ENCODE peak calls at places on chromosomes 3 and 15, in seven cellular contexts. A is right atrium auricular region, Y is cardiac muscle cell, U is dorsolateral prefrontal cortex, F is NB4, V is left ventricle myocardium inferior, N is AG10803. X is an unnamed sample.

GRCh38 chr3:129228891-129229585 is 20.4 kb upstream of the COPG1 start:
- DNase-seq in A (no peak), Y (no peak), U (no peak), F (peak), V (peak), N (peak), X (no peak)

GRCh38 chr3:61863579-61863978 is 302.2 kb downstream of the PTPRG start:
- DNase-seq in A (no peak), Y (no peak), U (no peak), F (no peak), V (no peak), N (no peak), X (no peak)

GRCh38 chr3:120100711-120101110 is 6.5 kb upstream of the GSK3B start:
- DNase-seq in A (no peak), Y (no peak), U (no peak), F (no peak), V (no peak), N (peak), X (no peak)

GRCh38 chr3:29100292-29100691 is 180.6 kb upstream of the RBMS3 start:
- DNase-seq in A (no peak), Y (no peak), U (no peak), F (no peak), V (no peak), N (no peak), X (no peak)

GRCh38 chr3:193971268-193971751 is 164.6 kb upstream of the HES1 start:
- DNase-seq in A (no peak), Y (no peak), U (no peak), F (no peak), V (no peak), N (peak), X (no peak)

GRCh38 chr3:126956866-126957650 is 25.9 kb upstream of the PLXNA1 start:
- DNase-seq in A (no peak), Y (no peak), U (peak), F (no peak), V (peak), N (no peak), X (peak)

GRCh38 chr3:30768703-30769550 is 125.5 kb downstream of the GADL1 start:
- DNase-seq in A (peak), Y (peak), U (peak), F (peak), V (peak), N (peak), X (peak)

GRCh38 chr3:150146891-150147761 is 176.4 kb upstream of the PFN2 start:
- DNase-seq in A (no peak), Y (no peak), U (no peak), F (peak), V (no peak), N (peak), X (no peak)

GRCh38 chr3:124221286-124221821 is 229.4 kb upstream of the ROPN1 start:
- DNase-seq in A (no peak), Y (no peak), U (no peak), F (no peak), V (no peak), N (peak), X (no peak)

GRCh38 chr15:84821501-84822021 is 4.4 kb downstream of the ALPK3 start:
- DNase-seq in A (no peak), Y (no peak), U (no peak), F (peak), V (no peak), N (no peak), X (no peak)

GRCh38 chr3:14867936-14868570 is 49.3 kb downstream of the FGD5 start:
- DNase-seq in A (no peak), Y (no peak), U (no peak), F (no peak), V (no peak), N (no peak), X (no peak)

GRCh38 chr15:98647026-98647773 is 1.1 kb upstream of the IGF1R start:
- DNase-seq in A (no peak), Y (peak), U (peak), F (peak), V (peak), N (peak), X (peak)

GRCh38 chr15:82044373-82045178 is 1.2 kb downstream of the MEX3B start:
- DNase-seq in A (peak), Y (peak), U (peak), F (peak), V (peak), N (peak), X (peak)

GRCh38 chr3:195178124-195178910 is 92.6 kb downstream of the XXYLT1 start:
- DNase-seq in A (no peak), Y (no peak), U (no peak), F (no peak), V (peak), N (no peak), X (no peak)

GRCh38 chr3:130276203-130276803 is 69.2 kb upstream of the COL6A5 start:
- DNase-seq in A (no peak), Y (peak), U (no peak), F (peak), V (no peak), N (peak), X (no peak)

GRCh38 chr3:145899229-145899628 is 261.8 kb downstream of the PLOD2 start:
- DNase-seq in A (no peak), Y (no peak), U (no peak), F (no peak), V (no peak), N (no peak), X (no peak)

GRCh38 chr15:101092186-101092866 is 159.5 kb downstream of the CHSY1 start:
- DNase-seq in A (no peak), Y (no peak), U (no peak), F (no peak), V (no peak), N (peak), X (no peak)

GRCh38 chr15:72271895-72272212 is 500 bp downstream of the PARP6 start:
- DNase-seq in A (peak), Y (peak), U (no peak), F (peak), V (no peak), N (peak), X (no peak)

GRCh38 chr15:55247766-55248427 is 41.7 kb downstream of the RAB27A start:
- DNase-seq in A (no peak), Y (no peak), U (no peak), F (peak), V (no peak), N (no peak), X (no peak)

GRCh38 chr3:146130881-146131371 is 30.1 kb downstream of the PLOD2 start:
- DNase-seq in A (no peak), Y (no peak), U (no peak), F (no peak), V (no peak), N (peak), X (no peak)

GRCh38 chr15:25693321-25694237 is 169.5 kb downstream of the ATP10A start:
- DNase-seq in A (no peak), Y (peak), U (no peak), F (peak), V (peak), N (peak), X (peak)

GRCh38 chr3:133965033-133965570 is 64.6 kb downstream of the SLCO2A1 start:
- DNase-seq in A (no peak), Y (no peak), U (no peak), F (peak), V (no peak), N (peak), X (no peak)

GRCh38 chr3:133962879-133963278 is 66.8 kb downstream of the SLCO2A1 start:
- DNase-seq in A (no peak), Y (no peak), U (no peak), F (peak), V (no peak), N (peak), X (no peak)

GRCh38 chr3:133965906-133966305 is 63.8 kb downstream of the SLCO2A1 start:
- DNase-seq in A (no peak), Y (no peak), U (no peak), F (peak), V (no peak), N (no peak), X (no peak)

GRCh38 chr3:133963657-133964396 is 65.9 kb downstream of the SLCO2A1 start:
- DNase-seq in A (no peak), Y (no peak), U (no peak), F (peak), V (no peak), N (no peak), X (no peak)

GRCh38 chr3:133964547-133964946 is 65.2 kb downstream of the SLCO2A1 start:
- DNase-seq in A (no peak), Y (no peak), U (no peak), F (peak), V (no peak), N (no peak), X (no peak)
- TF ChIP-seq CTCF in A (no peak), Y (no peak), U (no peak), F (peak), V (no peak), N (peak), X (no peak)

DNA sequence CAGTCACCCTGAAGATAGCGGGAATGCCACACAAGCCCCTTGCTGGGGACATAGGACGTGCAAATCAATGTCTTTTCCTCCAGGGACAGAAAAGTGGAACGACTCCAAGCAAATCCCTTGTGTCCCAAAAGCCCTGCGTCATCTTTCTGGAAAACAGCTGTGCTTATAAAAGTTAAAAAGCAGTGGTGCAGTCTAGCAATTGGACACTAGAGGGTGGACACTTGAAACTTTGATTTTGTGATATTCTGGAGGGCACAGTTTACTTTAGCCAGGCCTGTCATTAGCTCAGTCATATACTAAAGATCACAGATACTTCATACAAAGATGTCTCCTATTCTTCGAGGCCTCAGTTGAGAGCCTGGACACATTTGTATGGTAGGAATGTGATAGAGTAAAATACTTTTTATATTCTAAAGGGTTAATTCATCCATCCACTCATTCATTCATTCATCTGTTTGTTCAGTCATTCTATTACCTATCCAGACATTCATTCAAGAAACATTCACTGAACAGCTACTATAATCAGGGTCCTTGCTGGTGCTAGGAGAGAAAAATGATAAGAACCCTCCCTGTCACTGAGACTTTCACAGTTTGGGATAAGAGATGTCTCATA is 63.8 kb upstream of the ANKRD34C start:
- DNase-seq in A (no peak), Y (peak), U (no peak), F (no peak), V (no peak), N (peak), X (no peak)
- TF ChIP-seq CTCF in A (peak), Y (peak), U (peak), F (peak), V (peak), N (peak), X (peak)

GRCh38 chr3:133583396-133583795 is 9.9 kb downstream of the CDV3 start:
- DNase-seq in A (no peak), Y (no peak), U (no peak), F (no peak), V (no peak), N (no peak), X (no peak)

GRCh38 chr3:133576169-133576568 is 2.7 kb downstream of the CDV3 start:
- DNase-seq in A (peak), Y (no peak), U (no peak), F (no peak), V (no peak), N (no peak), X (no peak)

GRCh38 chr3:133574260-133574881 is 885 bp downstream of the CDV3 start:
- DNase-seq in A (peak), Y (peak), U (peak), F (peak), V (peak), N (peak), X (peak)

GRCh38 chr3:133575121-133575520 is 1.6 kb downstream of the CDV3 start:
- DNase-seq in A (no peak), Y (no peak), U (no peak), F (peak), V (no peak), N (no peak), X (no peak)

DNA sequence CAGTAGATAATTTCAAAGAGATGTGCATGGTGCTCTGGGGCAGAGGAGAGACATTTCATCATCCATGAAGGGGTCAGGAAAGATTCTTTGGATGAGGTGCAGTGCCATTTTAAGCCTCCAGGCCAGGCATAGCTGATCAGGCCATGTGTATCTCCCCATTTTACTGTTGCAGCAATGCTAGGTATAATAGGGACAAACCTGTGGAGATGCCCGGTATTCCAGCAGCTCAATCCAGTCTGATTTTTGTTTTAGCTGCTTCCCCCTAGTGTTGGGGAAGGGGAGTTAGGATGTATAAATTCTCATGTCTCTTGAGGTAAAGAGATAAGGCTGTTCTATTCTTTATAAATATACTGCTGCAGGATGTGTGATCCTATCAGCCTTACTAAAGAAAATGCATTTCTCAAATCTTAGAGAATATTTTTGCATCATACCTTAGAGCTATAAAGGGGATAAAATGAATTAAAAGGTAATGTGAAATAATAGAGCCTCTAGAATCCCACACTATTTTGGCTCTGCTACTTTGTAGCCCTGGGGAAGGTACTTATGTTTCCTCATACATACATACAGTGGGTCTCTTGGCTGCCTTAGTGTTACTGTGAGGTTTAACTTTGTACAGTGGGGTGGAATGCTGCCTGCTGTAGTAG is 5.2 kb downstream of the CDV3 start:
- DNase-seq in A (peak), Y (peak), U (no peak), F (peak), V (no peak), N (peak), X (no peak)
- TF ChIP-seq CTCF in A (peak), Y (peak), U (peak), F (peak), V (peak), N (peak), X (peak)

GRCh38 chr3:66047321-66048050 is 8.8 kb upstream of the MAGI1 start:
- DNase-seq in A (no peak), Y (peak), U (no peak), F (no peak), V (no peak), N (peak), X (no peak)
- TF ChIP-seq CTCF in A (no peak), Y (peak), U (no peak), F (no peak), V (no peak), N (peak), X (no peak)

GRCh38 chr15:67110958-67111864 is 45.8 kb downstream of the SMAD3 start:
- DNase-seq in A (no peak), Y (no peak), U (no peak), F (no peak), V (no peak), N (peak), X (no peak)
- TF ChIP-seq CTCF in A (no peak), Y (no peak), U (no peak), F (no peak), V (no peak), N (no peak), X (no peak)

DNA sequence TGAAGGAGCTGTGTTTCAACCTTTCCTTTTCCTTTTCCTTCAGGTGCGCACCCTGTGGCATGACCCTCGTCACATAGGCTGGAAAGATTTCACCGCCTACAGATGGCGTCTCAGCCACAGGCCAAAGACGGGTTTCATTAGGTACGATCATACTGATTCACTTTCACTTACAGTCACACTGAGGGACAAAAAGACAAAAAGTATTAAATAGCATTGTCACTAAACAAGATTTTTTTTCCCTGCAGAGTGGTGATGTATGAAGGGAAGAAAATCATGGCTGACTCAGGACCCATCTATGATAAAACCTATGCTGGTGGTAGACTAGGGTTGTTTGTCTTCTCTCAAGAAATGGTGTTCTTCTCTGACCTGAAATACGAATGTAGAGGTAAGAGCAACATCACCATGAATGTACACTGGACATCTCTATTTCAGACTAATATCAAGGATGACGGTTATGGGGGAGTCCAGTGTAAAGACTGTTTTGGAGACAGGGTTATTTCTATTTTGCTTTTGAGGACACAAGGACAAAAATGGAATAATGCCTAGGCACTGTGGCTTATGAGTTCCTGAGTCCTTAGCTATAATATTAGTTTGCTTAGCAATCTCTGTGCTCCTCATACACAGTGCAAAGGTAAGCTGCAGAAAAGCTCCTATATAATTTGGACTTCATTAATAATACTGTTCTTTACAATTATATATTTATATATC is 13.3 kb downstream of the THBS1 start:
- DNase-seq in A (no peak), Y (no peak), U (no peak), F (no peak), V (no peak), N (peak), X (no peak)
- TF ChIP-seq CTCF in A (no peak), Y (no peak), U (no peak), F (no peak), V (no peak), N (no peak), X (no peak)

DNA sequence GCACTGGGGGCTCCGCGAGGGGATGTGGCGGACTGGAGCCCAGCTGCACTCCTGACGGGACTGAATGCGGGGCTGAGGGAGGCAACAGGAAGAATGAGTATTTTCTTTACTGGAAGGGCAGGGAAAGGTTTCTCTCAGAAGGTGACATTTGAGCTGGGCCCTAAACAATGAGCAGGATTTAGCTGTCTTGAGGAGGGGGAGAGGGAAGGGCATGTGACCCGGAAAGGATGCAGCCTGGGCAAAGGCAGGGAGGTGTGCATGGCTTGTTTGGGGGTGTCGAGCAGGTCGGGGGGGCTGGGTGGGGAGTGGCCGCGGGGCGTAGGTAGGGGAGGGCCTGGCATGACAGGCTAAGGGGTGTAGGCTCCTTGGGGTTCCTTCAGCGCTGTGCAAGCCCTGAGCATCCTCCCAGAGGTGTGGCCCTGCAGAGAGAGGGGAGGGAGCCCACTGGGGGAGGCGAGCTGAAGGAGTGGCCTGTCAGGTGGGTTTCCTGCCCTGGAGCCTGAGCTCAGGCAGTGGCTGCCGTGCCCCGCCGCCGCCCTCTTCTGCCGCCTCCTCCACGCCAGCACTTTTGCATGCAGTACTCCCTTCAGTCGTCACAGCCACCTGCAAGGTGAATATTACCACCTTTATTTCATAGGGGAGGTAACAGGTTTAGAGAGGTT is 17.2 kb upstream of the ANKDD1A start:
- DNase-seq in A (no peak), Y (no peak), U (no peak), F (peak), V (no peak), N (no peak), X (no peak)
- TF ChIP-seq CTCF in A (no peak), Y (no peak), U (no peak), F (no peak), V (no peak), N (no peak), X (no peak)

GRCh38 chr3:66418432-66419052 is 82.3 kb downstream of the LRIG1 start:
- DNase-seq in A (no peak), Y (no peak), U (no peak), F (no peak), V (peak), N (peak), X (no peak)
- TF ChIP-seq CTCF in A (peak), Y (no peak), U (peak), F (no peak), V (peak), N (no peak), X (no peak)